ENCODE peak calls at places on chromosomes 6 and 20, in five cellular contexts. D is NCI-H1436, B is lower leg skin, U is GM04503, F is T-helper 9 cell. C is an unnamed sample.

GRCh38 chr6:4788953-4789584 is 12.9 kb downstream of the CDYL start:
- DNase-seq in D (no peak), B (no peak), U (no peak), F (no peak), C (no peak)

GRCh38 chr20:23156842-23157423 is 70.8 kb upstream of the CD93 start:
- DNase-seq in D (no peak), B (no peak), U (no peak), F (no peak), C (no peak)

GRCh38 chr20:57330998-57331397 is 1.4 kb downstream of the SPO11 start:
- DNase-seq in D (no peak), B (no peak), U (no peak), F (no peak), C (no peak)

GRCh38 chr6:14747881-14748520 is 497.9 kb upstream of the JARID2 start:
- DNase-seq in D (no peak), B (peak; percentile 29), U (peak; percentile 77), F (no peak), C (no peak)

GRCh38 chr6:109695468-109695867 is 4.4 kb downstream of the FIG4 start:
- DNase-seq in D (peak; percentile 5), B (no peak), U (no peak), F (no peak), C (no peak)

GRCh38 chr20:57265649-57266250 is 691 bp downstream of the BMP7 start:
- DNase-seq in D (no peak), B (no peak), U (no peak), F (no peak), C (no peak)

GRCh38 chr20:40414843-40415615 is 274.0 kb downstream of the MAFB start:
- DNase-seq in D (no peak), B (no peak), U (no peak), F (no peak), C (no peak)

GRCh38 chr6:155324993-155325392 is 10.7 kb upstream of the TFB1M start:
- DNase-seq in D (no peak), B (no peak), U (no peak), F (no peak), C (no peak)

GRCh38 chr6:18997375-18997826 is 610.3 kb downstream of the RNF144B start:
- DNase-seq in D (no peak), B (no peak), U (no peak), F (no peak), C (no peak)

GRCh38 chr6:36724514-36725385 is 27.1 kb downstream of the RAB44 start:
- DNase-seq in D (peak; percentile 44), B (no peak), U (no peak), F (peak; percentile 31), C (peak; percentile 79)

GRCh38 chr6:89610149-89610642 is 28.4 kb downstream of the LYRM2 start:
- DNase-seq in D (peak; percentile 39), B (peak; percentile 91), U (no peak), F (peak; percentile 81), C (peak; percentile 71)

GRCh38 chr6:28212510-28213212 is 12.4 kb upstream of the ZSCAN9 start:
- DNase-seq in D (peak; percentile 61), B (no peak), U (peak; percentile 57), F (no peak), C (no peak)

GRCh38 chr6:123829302-123829953 is 25.8 kb downstream of the NKAIN2 start:
- DNase-seq in D (no peak), B (no peak), U (no peak), F (no peak), C (no peak)

GRCh38 chr6:43948527-43949450 is 178.5 kb downstream of the MRPL14 start:
- DNase-seq in D (no peak), B (no peak), U (no peak), F (no peak), C (no peak)

GRCh38 chr6:75796723-75797122 is 47.7 kb downstream of the MYO6 start:
- DNase-seq in D (no peak), B (no peak), U (no peak), F (no peak), C (no peak)

GRCh38 chr6:149028767-149029405 is 282.1 kb downstream of the UST start:
- DNase-seq in D (peak; percentile 79), B (no peak), U (peak; percentile 58), F (peak; percentile 62), C (peak; percentile 56)

GRCh38 chr6:163459007-163459406 is 44.5 kb downstream of the QKI start:
- DNase-seq in D (no peak), B (no peak), U (no peak), F (no peak), C (no peak)

GRCh38 chr6:37396571-37397185 is 36.3 kb upstream of the CMTR1 start:
- DNase-seq in D (no peak), B (no peak), U (peak; percentile 88), F (no peak), C (no peak)

GRCh38 chr20:38579921-38580320 is 1.1 kb upstream of the ADIG start:
- DNase-seq in D (no peak), B (no peak), U (no peak), F (no peak), C (no peak)

GRCh38 chr20:12086359-12086758 is 168.7 kb downstream of the BTBD3 start:
- DNase-seq in D (no peak), B (no peak), U (no peak), F (no peak), C (no peak)

GRCh38 chr6:45714795-45715507 is 300.7 kb downstream of the CLIC5 start:
- DNase-seq in D (peak; percentile 67), B (no peak), U (peak; percentile 39), F (peak; percentile 6), C (no peak)

GRCh38 chr6:80185492-80185891 is 79.0 kb downstream of the BCKDHB start:
- DNase-seq in D (no peak), B (no peak), U (no peak), F (no peak), C (no peak)

GRCh38 chr6:85464260-85464644 is 14.4 kb downstream of the NT5E start:
- DNase-seq in D (no peak), B (no peak), U (peak; percentile 89), F (no peak), C (peak; percentile 58)

GRCh38 chr6:46925563-46926253 is 4.0 kb upstream of the ADGRF5 start:
- DNase-seq in D (no peak), B (no peak), U (peak; percentile 71), F (no peak), C (peak; percentile 67)

GRCh38 chr20:2840967-2841531 is 504 bp downstream of the VPS16 start:
- DNase-seq in D (no peak), B (peak; percentile 95), U (peak; percentile 18), F (peak; percentile 34), C (peak; percentile 86)

GRCh38 chr6:33850294-33850693 is 46.5 kb upstream of the MLN start:
- DNase-seq in D (no peak), B (no peak), U (no peak), F (no peak), C (no peak)

C was measured in left cardiac atrium.